ENCODE peak calls at places on chromosomes 13 and 19, in seven cellular contexts. T is HepG2, D is HCT116, R is H1, N is SK-N-SH, L is K562, H is GM12878. E is an unnamed sample.

GRCh38 chr13:61136101-61136500 is 279.5 kb downstream of the PCDH20 start:
- DNase-seq in T (no peak), D (no peak), R (no peak), N (no peak), L (no peak), H (no peak), E (no peak)

GRCh38 chr19:18562086-18562485 is 4.4 kb downstream of the KXD1 start:
- DNase-seq in T (no peak), D (no peak), R (no peak), N (no peak), L (no peak), H (no peak), E (no peak)

GRCh38 chr19:47022140-47022536 is 2.5 kb downstream of the NPAS1 start:
- DNase-seq in T (no peak), D (no peak), R (no peak), N (no peak), L (no peak), H (no peak), E (no peak)

GRCh38 chr13:80755925-80756324 is 415.0 kb upstream of the SPRY2 start:
- DNase-seq in T (no peak), D (no peak), R (no peak), N (no peak), L (no peak), H (no peak), E (peak)

GRCh38 chr13:73336789-73337188 is 278.0 kb downstream of the KLF5 start:
- DNase-seq in T (peak), D (no peak), R (no peak), N (no peak), L (no peak), H (no peak), E (no peak)

GRCh38 chr13:37870895-37871550 is 1.5 kb upstream of the TRPC4 start:
- DNase-seq in T (no peak), D (no peak), R (peak), N (no peak), L (no peak), H (no peak), E (no peak)

GRCh38 chr19:57034544-57034943 is 85.2 kb upstream of the USP29 start:
- DNase-seq in T (peak), D (no peak), R (no peak), N (no peak), L (no peak), H (no peak), E (no peak)

GRCh38 chr19:10061717-10062310 is 24.3 kb upstream of the SHFL start:
- DNase-seq in T (no peak), D (no peak), R (no peak), N (no peak), L (peak), H (no peak), E (peak)

GRCh38 chr19:34501339-34502320 is 20.1 kb downstream of the WTIP start:
- DNase-seq in T (peak), D (peak), R (peak), N (peak), L (peak), H (peak), E (peak)

GRCh38 chr19:10805758-10806247 is 30.2 kb downstream of the TMED1 start:
- DNase-seq in T (no peak), D (no peak), R (no peak), N (peak), L (no peak), H (no peak), E (no peak)

GRCh38 chr13:32047796-32048195 is 16.2 kb downstream of the FRY start:
- DNase-seq in T (no peak), D (no peak), R (no peak), N (no peak), L (no peak), H (no peak), E (no peak)

GRCh38 chr13:46489586-46490023 is 63.4 kb upstream of the LRCH1 start:
- DNase-seq in T (no peak), D (no peak), R (no peak), N (no peak), L (no peak), H (no peak), E (no peak)

GRCh38 chr19:37977992-37978391 is 71.0 kb downstream of the SIPA1L3 start:
- DNase-seq in T (no peak), D (no peak), R (no peak), N (no peak), L (no peak), H (no peak), E (peak)

GRCh38 chr13:112105884-112106283 is 38.9 kb downstream of the SOX1 start:
- DNase-seq in T (no peak), D (no peak), R (peak), N (no peak), L (no peak), H (no peak), E (no peak)

GRCh38 chr13:67493835-67494234 is 263.7 kb upstream of the PCDH9 start:
- DNase-seq in T (no peak), D (no peak), R (no peak), N (no peak), L (peak), H (no peak), E (no peak)

GRCh38 chr19:39265321-39265916 is 2.8 kb upstream of the IFNL2 start:
- DNase-seq in T (no peak), D (no peak), R (peak), N (no peak), L (no peak), H (no peak), E (no peak)

GRCh38 chr19:2371656-2372055 is 11.6 kb downstream of the TMPRSS9 start:
- DNase-seq in T (no peak), D (no peak), R (no peak), N (no peak), L (no peak), H (no peak), E (no peak)

GRCh38 chr13:113149711-113150544 is 8.5 kb upstream of the PROZ start:
- DNase-seq in T (peak), D (no peak), R (peak), N (no peak), L (no peak), H (no peak), E (no peak)

GRCh38 chr13:95479706-95480105 is 72.8 kb upstream of the CLDN10 start:
- DNase-seq in T (no peak), D (no peak), R (no peak), N (no peak), L (no peak), H (peak), E (no peak)

GRCh38 chr13:64928704-64929499 is 2301.2 kb downstream of the PCDH9 start:
- DNase-seq in T (no peak), D (peak), R (no peak), N (no peak), L (no peak), H (no peak), E (no peak)
- TF ChIP-seq JUND in T (no peak), D (peak), R (no peak), N (peak), L (no peak), H (no peak), E (no peak)

DNA sequence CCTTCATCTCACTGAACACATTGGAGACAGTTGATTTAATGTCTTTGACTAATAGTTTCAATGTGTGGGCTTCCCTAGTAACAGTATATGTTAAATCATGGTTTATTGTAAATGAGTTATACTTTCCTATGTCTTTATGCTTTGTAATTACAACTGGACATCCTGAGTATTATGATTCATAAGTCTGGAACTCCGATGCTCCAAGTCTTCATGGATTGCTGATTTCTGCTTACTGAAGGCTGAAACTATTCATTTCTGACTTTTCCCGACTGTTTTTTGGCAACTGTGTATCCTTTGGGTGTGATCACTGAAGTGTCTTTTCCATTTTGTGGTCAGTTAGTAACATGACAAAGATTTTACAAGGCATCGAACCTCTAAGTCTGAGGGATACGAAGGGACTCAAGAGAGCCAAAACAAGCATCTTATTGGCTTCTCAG is 20.0 kb upstream of the CD70 start:
- DNase-seq in T (no peak), D (peak), R (no peak), N (no peak), L (no peak), H (no peak), E (no peak)
- TF ChIP-seq JUND in T (no peak), D (peak), R (no peak), N (peak), L (no peak), H (no peak), E (no peak)

DNA sequence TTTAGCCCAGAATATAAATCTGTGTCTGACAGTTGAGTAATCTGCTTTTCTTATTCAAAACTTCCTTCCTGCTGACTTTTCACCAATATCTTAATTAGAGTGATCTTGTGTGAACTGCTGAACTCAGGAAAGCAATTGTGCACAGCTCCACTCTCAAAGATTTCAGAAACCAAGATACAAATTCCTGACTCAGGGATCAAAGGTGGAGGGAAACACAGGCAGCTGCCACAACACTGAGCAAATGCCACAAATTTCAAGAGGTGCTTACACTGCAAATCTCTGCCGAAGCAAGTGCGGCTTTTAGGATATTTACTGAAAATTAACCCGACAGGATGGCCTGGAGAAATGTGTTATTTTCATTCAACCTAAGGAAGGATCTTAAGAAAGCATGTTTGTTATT is 111.4 kb downstream of the STOML3 start:
- DNase-seq in T (no peak), D (no peak), R (no peak), N (no peak), L (no peak), H (no peak), E (no peak)
- TF ChIP-seq JUND in T (no peak), D (no peak), R (no peak), N (no peak), L (no peak), H (no peak), E (no peak)

DNA sequence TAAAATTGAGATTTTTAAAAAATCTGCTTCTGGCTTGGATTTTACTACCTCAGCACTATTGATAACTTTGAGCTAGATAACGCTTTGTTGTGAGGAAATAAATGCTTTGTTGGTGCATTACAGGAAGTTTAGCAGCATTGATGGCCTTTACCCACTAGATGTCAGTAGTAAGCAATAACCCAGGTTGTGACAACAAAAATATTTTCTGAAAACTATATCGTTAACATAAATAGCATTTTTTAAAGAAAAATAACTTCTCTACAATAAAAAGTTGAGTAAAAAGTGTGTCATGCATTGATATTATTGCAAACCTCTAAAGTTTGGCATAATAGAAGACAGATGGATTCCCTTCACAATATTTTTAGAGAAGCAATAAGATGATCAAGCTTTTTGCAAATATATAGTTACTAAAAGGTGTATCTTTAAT is 1246.5 kb downstream of the UQCRFS1 start:
- DNase-seq in T (no peak), D (no peak), R (no peak), N (peak), L (no peak), H (no peak), E (no peak)
- TF ChIP-seq JUND in T (no peak), D (no peak), R (no peak), N (no peak), L (no peak), H (no peak), E (no peak)

GRCh38 chr13:42852102-42852501 is 70.7 kb downstream of the FAM216B start:
- DNase-seq in T (no peak), D (no peak), R (no peak), N (no peak), L (no peak), H (no peak), E (no peak)

GRCh38 chr13:42849200-42849599 is 67.8 kb downstream of the FAM216B start:
- DNase-seq in T (no peak), D (no peak), R (no peak), N (no peak), L (no peak), H (no peak), E (no peak)

DNA sequence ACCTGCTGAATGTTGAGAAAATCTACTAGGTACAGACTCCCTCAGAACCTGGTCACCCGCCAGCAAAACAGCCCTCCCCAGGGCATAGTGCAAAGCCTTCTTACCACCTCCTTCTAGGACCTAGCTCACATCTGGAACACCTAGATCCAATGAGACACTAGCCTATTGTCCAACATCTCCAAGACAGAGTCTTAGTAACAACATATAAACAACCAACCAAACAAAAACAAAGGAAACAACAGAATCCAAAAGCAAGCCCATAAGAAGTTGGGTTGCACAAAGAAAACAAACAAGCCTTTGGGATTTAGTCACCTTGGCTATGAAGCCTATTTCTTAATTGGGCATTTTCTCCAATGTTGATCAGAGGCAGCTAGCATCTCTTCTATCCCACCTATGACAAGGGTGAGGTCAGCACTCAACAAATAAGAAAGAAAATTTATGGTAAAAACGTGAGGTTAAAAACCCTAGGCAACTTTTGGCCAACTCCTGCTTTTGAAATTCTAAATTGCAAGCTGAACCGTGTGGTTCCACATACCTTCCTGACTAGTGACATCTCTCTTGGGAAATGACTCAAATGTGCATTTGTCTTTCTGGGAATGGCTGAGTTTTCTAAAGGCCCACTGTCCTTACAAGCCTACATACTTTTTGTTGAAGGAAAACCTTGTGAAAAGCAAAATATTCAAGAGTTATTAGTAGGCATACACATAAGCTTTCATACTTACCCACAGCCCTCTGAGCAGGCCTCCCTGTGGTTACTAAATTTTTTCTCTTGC is 66.7 kb downstream of the FAM216B start:
- DNase-seq in T (no peak), D (no peak), R (no peak), N (no peak), L (no peak), H (no peak), E (no peak)
- TF ChIP-seq JUND in T (no peak), D (no peak), R (no peak), N (no peak), L (no peak), H (no peak), E (no peak)

DNA sequence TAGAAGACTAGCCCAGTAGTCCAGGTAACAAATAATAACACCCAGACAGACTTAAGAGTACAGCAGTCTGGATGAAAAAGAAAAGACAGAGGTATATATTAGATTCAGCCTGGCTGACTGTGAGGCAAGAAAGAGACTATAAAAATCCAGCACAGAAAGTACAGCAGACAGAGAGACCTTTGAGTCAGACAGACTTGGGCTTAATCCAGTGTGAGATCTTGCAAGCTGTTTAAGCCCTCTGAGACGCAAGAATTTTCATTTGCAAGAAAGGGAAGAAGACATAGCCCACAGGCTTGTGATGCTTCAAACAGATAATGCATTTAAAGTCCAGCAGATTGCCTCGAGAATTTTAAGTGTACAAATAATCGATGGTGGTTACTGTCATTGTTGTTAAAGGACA is 471.4 kb downstream of the LIG4 start:
- DNase-seq in T (no peak), D (no peak), R (no peak), N (no peak), L (no peak), H (no peak), E (no peak)
- TF ChIP-seq JUND in T (no peak), D (no peak), R (no peak), N (no peak), L (no peak), H (no peak), E (no peak)

E was measured in T47D.